ENCODE peak calls at places on chromosomes 12 and 14, in nine cellular contexts. V is iris pigment epithelial cell; H is activated CD4-positive, CD25-positive, alpha-beta regulatory T cell treated with anti-CD3 and anti-CD28 coated beads, Interleukin-2, amount 50 U/mL, for 72 hours; Q is cardiac septum; Z is T-cell; X is AG08396; S is NCI-H2081; G is stimulated activated naive CD4-positive, alpha-beta T cell; W is epithelial cell of esophagus. U is an unnamed sample.

GRCh38 chr12:3718100-3718499 is 34.8 kb downstream of the CRACR2A start:
- DNase-seq in G (no peak), W (no peak), Q (peak), S (no peak), V (no peak), H (no peak), X (no peak), Z (no peak), U (no peak)

GRCh38 chr12:88144546-88145468 is 2.7 kb downstream of the TMTC3 start:
- DNase-seq in V (no peak), S (no peak), W (peak), G (no peak), Q (no peak), Z (no peak), H (no peak), X (no peak), U (no peak)

GRCh38 chr12:49476091-49476490 is 62.7 kb upstream of the KCNH3 start:
- DNase-seq in V (no peak), H (no peak), G (no peak), X (no peak), Z (no peak), W (no peak), Q (no peak), S (no peak), U (no peak)

GRCh38 chr14:100536721-100537700 is 50.2 kb downstream of the BEGAIN start:
- DNase-seq in G (no peak), X (no peak), Z (no peak), S (no peak), H (peak), W (no peak), Q (peak), V (no peak), U (no peak)

GRCh38 chr12:103128862-103129501 is 171.5 kb downstream of the ASCL1 start:
- DNase-seq in W (no peak), Z (no peak), X (no peak), S (no peak), G (no peak), H (no peak), Q (no peak), V (no peak), U (no peak)

GRCh38 chr14:74575507-74575906 is 36.5 kb downstream of the LTBP2 start:
- DNase-seq in Z (no peak), G (no peak), V (no peak), H (no peak), Q (no peak), S (no peak), W (no peak), X (no peak), U (no peak)

GRCh38 chr12:53208877-53209463 is 1.9 kb upstream of the ITGB7 start:
- DNase-seq in X (no peak), W (no peak), Q (no peak), V (no peak), S (no peak), Z (no peak), H (no peak), G (no peak), U (no peak)

GRCh38 chr12:6161124-6161882 is 36.8 kb upstream of the VWF start:
- DNase-seq in V (peak), S (no peak), H (no peak), W (no peak), Z (no peak), Q (no peak), G (no peak), X (peak), U (no peak)

GRCh38 chr14:104942586-104942985 is 17.9 kb downstream of the PLD4 start:
- DNase-seq in X (no peak), V (no peak), S (no peak), G (no peak), H (no peak), W (no peak), Z (no peak), Q (no peak), U (no peak)

GRCh38 chr14:55911794-55912193 is 206.4 kb upstream of the PELI2 start:
- DNase-seq in S (no peak), Q (no peak), X (no peak), G (no peak), W (no peak), Z (no peak), H (no peak), V (no peak), U (no peak)

GRCh38 chr12:53995311-53996187 is 4.4 kb upstream of the HOXC9 start:
- DNase-seq in Q (no peak), G (no peak), S (no peak), X (peak), H (no peak), W (no peak), V (peak), Z (no peak), U (no peak)

GRCh38 chr12:17665839-17666238 is 424.2 kb downstream of the RERGL start:
- DNase-seq in G (no peak), S (no peak), H (no peak), X (no peak), Q (no peak), Z (no peak), W (no peak), V (no peak), U (no peak)

GRCh38 chr12:10558291-10558690 is 52.6 kb downstream of the EIF2S3B start:
- DNase-seq in Z (no peak), X (no peak), G (no peak), W (no peak), Q (no peak), H (no peak), S (no peak), V (no peak), U (no peak)

GRCh38 chr12:82174383-82174782 is 183.8 kb downstream of the CCDC59 start:
- DNase-seq in X (no peak), W (no peak), H (no peak), V (no peak), G (no peak), S (peak), Q (no peak), Z (no peak), U (no peak)

GRCh38 chr12:59733200-59733599 is 137.4 kb downstream of the SLC16A7 start:
- DNase-seq in G (no peak), W (no peak), S (no peak), V (no peak), X (no peak), Z (no peak), Q (no peak), H (no peak), U (no peak)

GRCh38 chr14:60654303-60654925 is 5.1 kb upstream of the SIX1 start:
- DNase-seq in S (no peak), G (no peak), Z (no peak), Q (no peak), W (no peak), X (no peak), H (no peak), V (no peak), U (no peak)

GRCh38 chr14:98685725-98686124 is 586.3 kb downstream of the BCL11B start:
- DNase-seq in H (no peak), Z (no peak), Q (no peak), V (no peak), G (no peak), X (no peak), W (no peak), S (no peak), U (no peak)

GRCh38 chr12:100326208-100326607 is 30.7 kb upstream of the SLC17A8 start:
- DNase-seq in S (no peak), V (peak), H (no peak), Q (no peak), Z (no peak), G (no peak), X (no peak), W (no peak), U (no peak)

GRCh38 chr12:125159687-125160086 is 94.5 kb downstream of the AACS start:
- DNase-seq in V (no peak), Q (no peak), G (no peak), W (no peak), H (no peak), Z (no peak), S (no peak), X (no peak), U (no peak)

GRCh38 chr12:27762757-27763156 is 17.3 kb upstream of the KLHL42 start:
- DNase-seq in G (no peak), Q (no peak), V (no peak), Z (no peak), H (no peak), X (no peak), S (no peak), W (no peak), U (no peak)

GRCh38 chr14:74478996-74479635 is 14.0 kb downstream of the NPC2 start:
- DNase-seq in Z (no peak), H (no peak), V (peak), G (no peak), X (peak), W (peak), Q (no peak), S (peak), U (peak)

GRCh38 chr14:96747006-96747405 is 50.2 kb upstream of the VRK1 start:
- DNase-seq in Z (no peak), S (no peak), W (no peak), V (no peak), Q (no peak), G (no peak), X (no peak), H (no peak), U (no peak)

GRCh38 chr12:75658286-75658685 is 146.9 kb upstream of the KRR1 start:
- DNase-seq in H (no peak), Z (no peak), W (peak), S (no peak), X (no peak), Q (no peak), G (no peak), V (no peak), U (no peak)

GRCh38 chr14:68625366-68626090 is 167.3 kb downstream of the ZFP36L1 start:
- DNase-seq in G (no peak), W (no peak), H (no peak), Z (no peak), V (no peak), Q (no peak), S (no peak), X (no peak), U (no peak)

GRCh38 chr12:119096429-119097202 is 82.1 kb upstream of the HSPB8 start:
- DNase-seq in X (no peak), S (no peak), W (no peak), V (no peak), G (no peak), Q (no peak), Z (no peak), H (no peak), U (no peak)

GRCh38 chr12:19539836-19540235 is 100.5 kb downstream of the AEBP2 start:
- DNase-seq in X (no peak), Q (no peak), H (no peak), Z (no peak), G (no peak), V (peak), S (no peak), W (peak), U (no peak)

GRCh38 chr12:47214001-47214619 is 134.4 kb upstream of the AMIGO2 start:
- DNase-seq in Z (no peak), X (no peak), Q (no peak), G (no peak), H (no peak), V (no peak), S (no peak), W (no peak), U (no peak)

GRCh38 chr14:88535149-88535548 is 19.7 kb downstream of the PTPN21 start:
- DNase-seq in Z (no peak), H (no peak), G (no peak), X (peak), V (no peak), Q (no peak), S (no peak), W (no peak), U (no peak)

GRCh38 chr12:9273276-9273675 is 65.1 kb upstream of the PZP start:
- DNase-seq in S (no peak), G (no peak), Z (no peak), Q (no peak), V (peak), H (no peak), W (peak), X (no peak), U (peak)

GRCh38 chr14:104035300-104035699 is 50.2 kb upstream of the ASPG start:
- DNase-seq in Q (no peak), H (no peak), S (no peak), G (no peak), V (no peak), X (no peak), W (no peak), Z (no peak), U (no peak)

GRCh38 chr12:60308366-60309000 is 712.7 kb downstream of the SLC16A7 start:
- DNase-seq in Z (no peak), H (no peak), X (no peak), V (peak), S (no peak), Q (no peak), W (peak), G (no peak), U (peak)

GRCh38 chr12:88416786-88417185 is 163.5 kb downstream of the KITLG start:
- DNase-seq in G (no peak), X (no peak), Z (no peak), S (no peak), W (no peak), Q (no peak), H (no peak), V (no peak), U (no peak)

GRCh38 chr12:503111-503761 is 43.5 kb downstream of the B4GALNT3 start:
- DNase-seq in Z (no peak), V (no peak), W (peak), X (no peak), H (no peak), G (no peak), Q (peak), S (no peak), U (peak)

GRCh38 chr12:125185740-125186470 is 120.7 kb downstream of the AACS start:
- DNase-seq in S (no peak), Q (peak), G (no peak), V (peak), W (peak), Z (no peak), H (no peak), X (peak), U (peak)

GRCh38 chr14:89618309-89618708 is 201.3 kb upstream of the FOXN3 start:
- DNase-seq in W (peak), H (no peak), V (peak), Q (no peak), X (peak), Z (no peak), S (peak), G (no peak), U (peak)

GRCh38 chr14:79631276-79631675 is 580.0 kb downstream of the DIO2 start:
- DNase-seq in G (no peak), H (no peak), X (no peak), Z (no peak), Q (no peak), S (no peak), V (no peak), W (no peak), U (no peak)

GRCh38 chr12:79381246-79382208 is 309.2 kb downstream of the PAWR start:
- DNase-seq in Z (no peak), V (no peak), W (no peak), G (no peak), H (no peak), S (peak), X (no peak), Q (no peak), U (no peak)

GRCh38 chr12:10771132-10771733 is 31.2 kb downstream of the TAS2R7 start:
- DNase-seq in H (no peak), G (no peak), Q (no peak), V (peak), W (peak), Z (no peak), X (peak), S (peak), U (peak)